ENCODE peak calls at places on chromosomes 4 and X, in six cellular contexts. U is H9, C is SK-N-SH, W is fibroblast of lung, S is IMR-90, I is DND-41. T is an unnamed sample. For H3K4me1, the result is how much of the 10 kb centered on the place peaks cover.

GRCh38 chr4:1981251-1982055 is 27.3 kb downstream of the NELFA start:
- DNase-seq in U (peak), S (peak), I (no peak), W (no peak), C (peak), T (peak)

GRCh38 chrX:130539721-130540321 is 138.0 kb downstream of the RBMX2 start:
- DNase-seq in W (peak), S (peak), C (peak), I (peak), U (peak), T (peak)

GRCh38 chr4:77050962-77051361 is 24.8 kb downstream of the CCNI start:
- DNase-seq in W (peak), S (no peak), I (no peak), U (no peak), C (no peak), T (no peak)

GRCh38 chrX:67648361-67648760 is 104.5 kb downstream of the AR start:
- DNase-seq in C (no peak), I (no peak), U (no peak), W (no peak), S (no peak), T (no peak)

GRCh38 chrX:14027511-14028019 is 2.1 kb downstream of the GEMIN8 start:
- DNase-seq in W (peak), C (no peak), U (no peak), S (peak), I (no peak), T (no peak)

GRCh38 chr4:119317996-119318395 is 3.9 kb downstream of the FABP2 start:
- DNase-seq in W (no peak), I (no peak), C (no peak), S (no peak), U (no peak), T (no peak)

GRCh38 chrX:9935436-9935835 is 31.7 kb upstream of the CLDN34 start:
- DNase-seq in I (no peak), W (no peak), S (peak), U (no peak), C (no peak), T (no peak)

GRCh38 chr4:76251448-76252270 is at the start of gene FAM47E:
- DNase-seq in S (peak), I (no peak), U (peak), C (peak), W (peak), T (peak)

GRCh38 chr4:8738471-8738931 is 133.1 kb downstream of the HMX1 start:
- DNase-seq in C (peak), W (no peak), S (no peak), U (peak), I (no peak), T (no peak)

GRCh38 chrX:68045008-68045577 is 388.2 kb downstream of the OPHN1 start:
- DNase-seq in I (no peak), S (peak), W (peak), C (no peak), U (no peak), T (no peak)

GRCh38 chr4:122845760-122846159 is 19.1 kb downstream of the FGF2 start:
- DNase-seq in W (peak), U (no peak), I (no peak), S (no peak), C (no peak), T (no peak)

GRCh38 chr4:25441519-25442117 is 64.6 kb downstream of the ANAPC4 start:
- DNase-seq in S (peak), I (peak), U (peak), W (peak), C (peak), T (peak)

GRCh38 chr4:157741642-157742041 is 431.2 kb downstream of the GASK1B start:
- DNase-seq in C (no peak), S (no peak), W (peak), U (no peak), I (no peak), T (no peak)

GRCh38 chr4:67465763-67466052 is 79.6 kb downstream of the CENPC start:
- DNase-seq in C (no peak), U (no peak), I (no peak), W (no peak), S (no peak), T (no peak)

GRCh38 chr4:81919238-81919637 is 447.5 kb upstream of the RASGEF1B start:
- DNase-seq in S (peak), W (no peak), I (no peak), U (peak), C (peak), T (peak)

GRCh38 chrX:65266482-65266881 is 268.1 kb downstream of the LAS1L start:
- DNase-seq in U (no peak), I (no peak), C (no peak), W (no peak), S (no peak), T (no peak)

GRCh38 chr4:153025402-153025801 is 89.3 kb downstream of the FHDC1 start:
- DNase-seq in I (no peak), S (no peak), W (no peak), C (no peak), U (no peak), T (no peak)

GRCh38 chr4:146585761-146586333 is 52.8 kb upstream of the POU4F2 start:
- DNase-seq in S (peak), C (no peak), U (no peak), I (no peak), W (peak), T (no peak)

GRCh38 chrX:8323356-8323755 is 141.3 kb upstream of the VCX3B start:
- DNase-seq in U (peak), W (no peak), I (peak), S (no peak), C (no peak), T (peak)

GRCh38 chr4:128600410-128600809 is 209.1 kb upstream of the JADE1 start:
- DNase-seq in I (no peak), W (peak), U (no peak), S (peak), C (no peak), T (no peak)

GRCh38 chr4:5474756-5475155 is 233.6 kb downstream of the EVC2 start:
- DNase-seq in W (peak), U (no peak), C (no peak), I (no peak), S (peak), T (peak)

GRCh38 chr4:148265627-148266026 is 176.6 kb downstream of the NR3C2 start:
- DNase-seq in U (no peak), S (no peak), I (no peak), C (no peak), W (no peak), T (no peak)

DNA sequence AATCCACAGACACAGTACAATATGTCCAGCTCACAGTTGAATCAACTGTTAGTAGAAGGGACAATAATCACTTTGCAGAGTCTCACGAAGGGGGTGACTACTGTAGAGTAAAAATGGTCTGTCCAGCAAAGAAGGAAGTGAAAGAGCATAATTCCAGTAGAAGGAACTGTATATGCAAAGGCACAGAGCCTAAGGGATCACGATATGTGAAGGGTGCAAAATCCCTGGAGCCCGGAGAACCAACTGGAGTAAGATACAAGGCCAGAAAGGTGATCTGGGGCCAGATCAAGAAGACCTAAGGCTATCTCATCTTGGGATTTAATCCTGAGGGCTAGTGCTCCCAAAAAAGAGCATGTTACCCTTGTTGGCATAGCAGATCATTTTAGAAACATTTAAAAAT is 192.7 kb upstream of the LDB2 start:
- DNase-seq in U (no peak), I (no peak), S (no peak), C (no peak), W (no peak), T (no peak)
- H3K9ac ChIP-seq in U (no peak), I (no peak), S (no peak), C (no peak), W (no peak), T (no peak)

DNA sequence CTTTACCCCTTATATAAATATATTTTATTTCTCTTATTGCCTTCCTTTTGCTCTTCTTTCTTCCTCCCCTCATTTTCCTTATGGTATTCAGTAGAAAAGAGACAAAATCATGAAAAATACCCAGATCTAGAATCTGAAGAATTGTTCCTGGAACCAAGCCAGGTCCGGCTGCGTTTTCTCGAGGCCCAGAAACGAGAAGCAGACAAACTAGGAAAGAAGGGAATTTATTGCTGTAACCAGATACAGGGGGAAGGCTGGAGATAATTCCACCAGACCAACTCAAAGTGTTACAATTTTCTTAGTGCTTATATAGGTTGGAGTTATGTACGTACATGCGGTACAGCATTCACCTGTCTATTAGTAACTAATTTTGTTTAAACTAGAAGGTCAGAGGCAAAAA is 328.7 kb downstream of the GABRG1 start:
- DNase-seq in W (no peak), U (no peak), S (no peak), C (no peak), I (no peak), T (no peak)
- H3K4me1 ChIP-seq in W (under half), U (under half), S (under half), C (under half), I (under half), T (under half)

GRCh38 chrX:87583679-87584078 is 66.1 kb downstream of the KLHL4 start:
- DNase-seq in S (peak), W (no peak), C (peak), I (peak), U (peak), T (peak)

GRCh38 chrX:87580862-87581261 is 63.3 kb downstream of the KLHL4 start:
- DNase-seq in S (no peak), I (no peak), C (no peak), U (no peak), W (no peak), T (peak)

GRCh38 chrX:87582453-87582852 is 64.9 kb downstream of the KLHL4 start:
- DNase-seq in S (no peak), C (no peak), U (no peak), I (no peak), W (peak), T (no peak)

DNA sequence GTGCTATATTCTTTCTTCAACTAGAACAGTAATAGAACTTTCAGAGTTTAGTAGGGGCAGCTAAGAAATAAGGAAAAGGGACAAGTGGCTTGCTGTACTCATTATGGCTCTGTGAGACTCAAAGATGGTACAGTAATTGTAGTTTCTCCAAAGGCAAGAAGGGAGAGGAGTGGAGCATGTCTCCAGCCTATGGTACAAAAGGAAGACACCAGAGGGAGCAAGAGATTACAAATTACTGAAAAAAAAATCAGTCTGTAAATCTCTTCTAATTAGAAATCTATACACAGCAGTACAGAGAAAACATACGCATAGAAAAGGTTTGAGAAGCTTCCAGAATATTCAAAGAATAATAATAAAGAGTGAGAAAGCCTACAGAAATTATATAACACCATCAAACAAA is 61.4 kb downstream of the KLHL4 start:
- DNase-seq in C (no peak), U (no peak), I (no peak), S (no peak), W (no peak), T (no peak)
- TF ChIP-seq CTCF in C (peak), U (peak), I (no peak), S (no peak), W (peak), T (peak)

GRCh38 chrX:119870626-119871131 is 854 bp downstream of the RNF113A start:
- DNase-seq in I (peak), W (peak), S (peak), C (peak), U (no peak), T (peak)
- H3K9ac ChIP-seq in I (peak), W (peak), S (peak), C (peak), U (peak), T (peak)

GRCh38 chr4:15720846-15721245 is 18.0 kb downstream of the BST1 start:
- DNase-seq in C (no peak), I (no peak), S (no peak), W (no peak), U (no peak), T (no peak)

GRCh38 chr4:15718465-15718864 is 15.6 kb downstream of the BST1 start:
- DNase-seq in C (no peak), U (no peak), W (no peak), I (no peak), S (no peak), T (no peak)

GRCh38 chr4:15717647-15718416 is 15.0 kb downstream of the BST1 start:
- DNase-seq in I (no peak), S (peak), C (no peak), U (no peak), W (no peak), T (no peak)

GRCh38 chr4:15718959-15719358 is 16.1 kb downstream of the BST1 start:
- DNase-seq in U (no peak), W (no peak), I (no peak), S (no peak), C (no peak), T (no peak)

GRCh38 chr4:15719506-15719905 is 16.6 kb downstream of the BST1 start:
- DNase-seq in W (no peak), S (no peak), U (no peak), C (no peak), I (no peak), T (no peak)
- H3K4me1 ChIP-seq in W (under half), S (under half), U (under half), C (under half), I (under half), T (under half)